ENCODE peak calls at places on chromosome 19, in five cellular contexts. P is Caco-2, N is adipocyte, D is A549, B is endothelial cell. M is an unnamed sample.

GRCh38 chr19:7415163-7415856 is 66.6 kb downstream of the ARHGEF18 start:
- DNase-seq in P (no peak), N (peak), D (no peak), B (no peak), M (peak)

GRCh38 chr19:29514525-29515232 is 11.1 kb upstream of the VSTM2B start:
- DNase-seq in P (no peak), N (no peak), D (no peak), B (no peak), M (no peak)

GRCh38 chr19:1501200-1501595 is 10.2 kb downstream of the REEP6 start:
- DNase-seq in P (peak), N (no peak), D (no peak), B (no peak), M (no peak)

GRCh38 chr19:38266981-38267597 is 2.7 kb downstream of the SPINT2 start:
- DNase-seq in P (peak), N (peak), D (peak), B (no peak), M (peak)

GRCh38 chr19:38932425-38933179 is 1.9 kb downstream of the MRPS12 start:
- DNase-seq in P (no peak), N (peak), D (peak), B (no peak), M (peak)

GRCh38 chr19:16160943-16161560 is 12.3 kb downstream of the CIB3 start:
- DNase-seq in P (no peak), N (peak), D (peak), B (no peak), M (peak)

GRCh38 chr19:19232231-19232630 is 20.5 kb downstream of the NCAN start:
- DNase-seq in P (no peak), N (no peak), D (no peak), B (no peak), M (no peak)

GRCh38 chr19:2136796-2137195 is 14.6 kb downstream of the AP3D1 start:
- DNase-seq in P (no peak), N (no peak), D (no peak), B (no peak), M (no peak)

GRCh38 chr19:1651548-1652394 is 644 bp downstream of the TCF3 start:
- DNase-seq in P (peak), N (peak), D (peak), B (peak), M (peak)

GRCh38 chr19:33350538-33351309 is 22.8 kb upstream of the CEBPG start:
- DNase-seq in P (no peak), N (peak), D (no peak), B (no peak), M (peak)

GRCh38 chr19:14090509-14091085 is at the start of gene SAMD1:
- DNase-seq in P (peak), N (peak), D (peak), B (peak), M (peak)

GRCh38 chr19:2624537-2625091 is 77.9 kb downstream of the GNG7 start:
- DNase-seq in P (peak), N (no peak), D (peak), B (no peak), M (no peak)

GRCh38 chr19:18271433-18271841 is 2.8 kb downstream of the IQCN start:
- DNase-seq in P (no peak), N (peak), D (no peak), B (no peak), M (no peak)

GRCh38 chr19:3392480-3392879 is 26.1 kb downstream of the NFIC start:
- DNase-seq in P (no peak), N (no peak), D (no peak), B (no peak), M (no peak)

GRCh38 chr19:42233638-42234292 is 8.6 kb downstream of the GSK3A start:
- DNase-seq in P (no peak), N (no peak), D (no peak), B (no peak), M (no peak)

GRCh38 chr19:55441692-55442321 is 1.3 kb downstream of the SHISA7 start:
- DNase-seq in P (no peak), N (no peak), D (no peak), B (no peak), M (no peak)

GRCh38 chr19:11982526-11982925 is 17.7 kb downstream of the ZNF763 start:
- DNase-seq in P (no peak), N (no peak), D (no peak), B (no peak), M (peak)

GRCh38 chr19:45153339-45154063 is 7.3 kb downstream of the NKPD1 start:
- DNase-seq in P (peak), N (peak), D (no peak), B (peak), M (peak)

GRCh38 chr19:14409157-14410053 is 9.7 kb downstream of the DDX39A start:
- DNase-seq in P (no peak), N (no peak), D (no peak), B (no peak), M (no peak)

GRCh38 chr19:804419-805160 is 7.3 kb downstream of the PTBP1 start:
- DNase-seq in P (no peak), N (no peak), D (no peak), B (no peak), M (no peak)

GRCh38 chr19:31154021-31154420 is 195.2 kb downstream of the TSHZ3 start:
- DNase-seq in P (no peak), N (peak), D (no peak), B (no peak), M (peak)

GRCh38 chr19:3034845-3035541 is 5.9 kb upstream of the TLE2 start:
- DNase-seq in P (peak), N (peak), D (no peak), B (no peak), M (peak)

GRCh38 chr19:11356676-11357550 is 1.7 kb downstream of the PLPPR2 start:
- DNase-seq in P (no peak), N (no peak), D (no peak), B (no peak), M (no peak)

GRCh38 chr19:45601524-45602522 is at the start of gene GPR4:
- DNase-seq in P (peak), N (no peak), D (no peak), B (peak), M (peak)

GRCh38 chr19:50646074-50646807 is 3.0 kb upstream of the C19orf81 start:
- DNase-seq in P (no peak), N (no peak), D (peak), B (no peak), M (peak)

GRCh38 chr19:8589177-8589714 is 12.0 kb upstream of the MYO1F start:
- DNase-seq in P (no peak), N (no peak), D (no peak), B (no peak), M (no peak)

M was measured in EH.